ENCODE peak calls at places on chromosomes 3 and 15, in seven cellular contexts. M is non-pigmented ciliary epithelial cell; E is CD8-positive, alpha-beta T cell; L is PC-3; S is Right ventricle myocardium superior; R is AG08395; T is A549. Z is an unnamed sample.

GRCh38 chr15:34583399-34584320 is at the start of gene GOLGA8B:
- DNase-seq in T (peak; percentile 87), S (peak; percentile 73), E (peak; percentile 78), M (no peak), L (peak; percentile 79), R (peak; percentile 58), Z (peak; percentile 23)

GRCh38 chr3:141056716-141057115 is 5.6 kb downstream of the SPSB4 start:
- DNase-seq in E (no peak), M (no peak), S (no peak), L (no peak), R (no peak), T (no peak), Z (peak; percentile 25)

GRCh38 chr15:80999623-81000036 is 1.1 kb upstream of the TLNRD1 start:
- DNase-seq in R (no peak), T (no peak), L (peak; percentile 82), M (no peak), E (peak; percentile 48), S (no peak), Z (no peak)

GRCh38 chr3:97721446-97721845 is 43.1 kb upstream of the ARL6 start:
- DNase-seq in E (no peak), L (no peak), M (no peak), R (no peak), T (no peak), S (no peak), Z (no peak)

GRCh38 chr3:14438262-14438661 is 35.9 kb downstream of the SLC6A6 start:
- DNase-seq in L (no peak), S (no peak), M (no peak), E (no peak), R (no peak), T (no peak), Z (no peak)

GRCh38 chr3:44862221-44862637 is 517 bp downstream of the TMEM42 start:
- DNase-seq in M (no peak), L (peak; percentile 11), S (no peak), T (no peak), R (no peak), E (no peak), Z (no peak)

GRCh38 chr15:84621358-84621979 is 20.7 kb downstream of the ZSCAN2 start:
- DNase-seq in M (no peak), T (no peak), R (no peak), L (no peak), E (no peak), S (no peak), Z (no peak)

GRCh38 chr15:67945951-67946700 is 106.3 kb upstream of the RNU6-1 start:
- DNase-seq in S (no peak), R (peak; percentile 33), L (peak; percentile 63), E (no peak), T (no peak), M (no peak), Z (peak; percentile 22)

GRCh38 chr3:142098974-142099373 is 50.4 kb downstream of the TFDP2 start:
- DNase-seq in S (no peak), R (no peak), T (no peak), M (no peak), E (no peak), L (peak; percentile 51), Z (no peak)

GRCh38 chr3:11323827-11324226 is 51.6 kb downstream of the ATG7 start:
- DNase-seq in S (no peak), R (peak; percentile 14), E (no peak), L (no peak), M (no peak), T (no peak), Z (no peak)

GRCh38 chr15:64067564-64068030 is 21.3 kb upstream of the DAPK2 start:
- DNase-seq in M (no peak), T (peak; percentile 80), L (peak; percentile 73), S (peak; percentile 60), E (peak; percentile 71), R (peak; percentile 79), Z (peak; percentile 55)

GRCh38 chr15:25053000-25053815 is 98.4 kb downstream of the SNRPN start:
- DNase-seq in E (no peak), R (no peak), S (no peak), M (no peak), L (no peak), T (no peak), Z (no peak)

GRCh38 chr15:29680806-29681485 is 141.3 kb downstream of the TJP1 start:
- DNase-seq in L (no peak), T (no peak), E (no peak), S (no peak), M (no peak), R (no peak), Z (no peak)

GRCh38 chr3:127857270-127857801 is 35.0 kb upstream of the MGLL start:
- DNase-seq in R (peak; percentile 14), M (no peak), L (no peak), E (no peak), S (no peak), T (no peak), Z (no peak)

GRCh38 chr3:56251343-56251945 is 216.8 kb downstream of the ERC2 start:
- DNase-seq in M (peak; percentile 10), R (peak; percentile 71), L (peak; percentile 76), E (no peak), T (peak; percentile 19), S (no peak), Z (peak; percentile 32)

Z was measured in heart right ventricle.